ENCODE peak calls at places on chromosome 5, in ten cellular contexts. One of them, this sample, is unnamed. For H3K4me1, the result is how much of the 10 kb centered on the place peaks cover.

GRCh38 chr5:107365355-107366109 is 305.2 kb downstream of the EFNA5 start:
- DNase-seq in CD4-positive, CD25-positive, alpha-beta regulatory T cell: no peak
- DNase-seq in fibroblast of lung: peak
- DNase-seq in neuronal stem cell: no peak
- DNase-seq in suprapubic skin: no peak
- DNase-seq in breast epithelium: no peak
- DNase-seq in heart right ventricle: no peak
- DNase-seq in body of pancreas: no peak
- DNase-seq in GM23248: no peak
- DNase-seq in ovary: no peak
- DNase-seq in this sample: no peak

GRCh38 chr5:40838076-40838475 is 3.1 kb upstream of the RPL37 start:
- DNase-seq in CD4-positive, CD25-positive, alpha-beta regulatory T cell: peak
- DNase-seq in fibroblast of lung: no peak
- DNase-seq in neuronal stem cell: no peak
- DNase-seq in suprapubic skin: no peak
- DNase-seq in breast epithelium: no peak
- DNase-seq in heart right ventricle: no peak
- DNase-seq in body of pancreas: no peak
- DNase-seq in GM23248: no peak
- DNase-seq in ovary: no peak
- DNase-seq in this sample: no peak

GRCh38 chr5:109329296-109330252 is 80.2 kb downstream of the PJA2 start:
- DNase-seq in CD4-positive, CD25-positive, alpha-beta regulatory T cell: no peak
- DNase-seq in fibroblast of lung: peak
- DNase-seq in neuronal stem cell: no peak
- DNase-seq in suprapubic skin: no peak
- DNase-seq in breast epithelium: no peak
- DNase-seq in heart right ventricle: no peak
- DNase-seq in body of pancreas: no peak
- DNase-seq in GM23248: peak
- DNase-seq in ovary: no peak
- DNase-seq in this sample: no peak

GRCh38 chr5:143564417-143564816 is 160.9 kb upstream of the NR3C1 start:
- DNase-seq in CD4-positive, CD25-positive, alpha-beta regulatory T cell: no peak
- DNase-seq in fibroblast of lung: no peak
- DNase-seq in neuronal stem cell: no peak
- DNase-seq in suprapubic skin: no peak
- DNase-seq in breast epithelium: no peak
- DNase-seq in heart right ventricle: no peak
- DNase-seq in body of pancreas: no peak
- DNase-seq in GM23248: no peak
- DNase-seq in ovary: no peak
- DNase-seq in this sample: no peak

GRCh38 chr5:158820891-158821290 is 278.8 kb downstream of the EBF1 start:
- DNase-seq in CD4-positive, CD25-positive, alpha-beta regulatory T cell: no peak
- DNase-seq in fibroblast of lung: no peak
- DNase-seq in neuronal stem cell: no peak
- DNase-seq in suprapubic skin: no peak
- DNase-seq in breast epithelium: no peak
- DNase-seq in heart right ventricle: no peak
- DNase-seq in body of pancreas: no peak
- DNase-seq in GM23248: no peak
- DNase-seq in ovary: no peak
- DNase-seq in this sample: no peak

GRCh38 chr5:37615184-37615583 is 224.7 kb downstream of the GDNF start:
- DNase-seq in CD4-positive, CD25-positive, alpha-beta regulatory T cell: no peak
- DNase-seq in fibroblast of lung: peak
- DNase-seq in neuronal stem cell: no peak
- DNase-seq in suprapubic skin: no peak
- DNase-seq in breast epithelium: no peak
- DNase-seq in heart right ventricle: no peak
- DNase-seq in body of pancreas: no peak
- DNase-seq in GM23248: peak
- DNase-seq in ovary: no peak
- DNase-seq in this sample: no peak

GRCh38 chr5:83430130-83431010 is 41.2 kb upstream of the VCAN start:
- DNase-seq in CD4-positive, CD25-positive, alpha-beta regulatory T cell: peak
- DNase-seq in fibroblast of lung: peak
- DNase-seq in neuronal stem cell: peak
- DNase-seq in suprapubic skin: no peak
- DNase-seq in breast epithelium: no peak
- DNase-seq in heart right ventricle: peak
- DNase-seq in body of pancreas: peak
- DNase-seq in GM23248: peak
- DNase-seq in ovary: no peak
- DNase-seq in this sample: peak

GRCh38 chr5:17216176-17216973 is 1.1 kb upstream of the BASP1 start:
- DNase-seq in CD4-positive, CD25-positive, alpha-beta regulatory T cell: peak
- DNase-seq in fibroblast of lung: peak
- DNase-seq in neuronal stem cell: peak
- DNase-seq in suprapubic skin: peak
- DNase-seq in breast epithelium: peak
- DNase-seq in heart right ventricle: peak
- DNase-seq in body of pancreas: peak
- DNase-seq in GM23248: peak
- DNase-seq in ovary: peak
- DNase-seq in this sample: peak

GRCh38 chr5:57696906-57697590 is 214.4 kb upstream of the ACTBL2 start:
- DNase-seq in CD4-positive, CD25-positive, alpha-beta regulatory T cell: no peak
- DNase-seq in fibroblast of lung: peak
- DNase-seq in neuronal stem cell: no peak
- DNase-seq in suprapubic skin: no peak
- DNase-seq in breast epithelium: no peak
- DNase-seq in heart right ventricle: peak
- DNase-seq in body of pancreas: no peak
- DNase-seq in GM23248: peak
- DNase-seq in ovary: peak
- DNase-seq in this sample: no peak

GRCh38 chr5:65121880-65122436 is 353.2 kb downstream of the CWC27 start:
- DNase-seq in CD4-positive, CD25-positive, alpha-beta regulatory T cell: no peak
- DNase-seq in fibroblast of lung: peak
- DNase-seq in neuronal stem cell: no peak
- DNase-seq in suprapubic skin: no peak
- DNase-seq in breast epithelium: no peak
- DNase-seq in heart right ventricle: no peak
- DNase-seq in body of pancreas: no peak
- DNase-seq in GM23248: peak
- DNase-seq in ovary: no peak
- DNase-seq in this sample: no peak

GRCh38 chr5:44389410-44389879 is at the start of gene FGF10:
- DNase-seq in CD4-positive, CD25-positive, alpha-beta regulatory T cell: no peak
- DNase-seq in fibroblast of lung: peak
- DNase-seq in neuronal stem cell: peak
- DNase-seq in suprapubic skin: peak
- DNase-seq in breast epithelium: no peak
- DNase-seq in heart right ventricle: peak
- DNase-seq in body of pancreas: peak
- DNase-seq in GM23248: peak
- DNase-seq in ovary: peak
- DNase-seq in this sample: no peak

GRCh38 chr5:115542076-115542475 is 2.5 kb downstream of the FEM1C start:
- DNase-seq in CD4-positive, CD25-positive, alpha-beta regulatory T cell: no peak
- DNase-seq in fibroblast of lung: no peak
- DNase-seq in neuronal stem cell: no peak
- DNase-seq in suprapubic skin: no peak
- DNase-seq in breast epithelium: no peak
- DNase-seq in heart right ventricle: no peak
- DNase-seq in body of pancreas: no peak
- DNase-seq in GM23248: peak
- DNase-seq in ovary: no peak
- DNase-seq in this sample: no peak

GRCh38 chr5:132473019-132473531 is 17.5 kb downstream of the IRF1 start:
- DNase-seq in CD4-positive, CD25-positive, alpha-beta regulatory T cell: peak
- DNase-seq in fibroblast of lung: no peak
- DNase-seq in neuronal stem cell: no peak
- DNase-seq in suprapubic skin: no peak
- DNase-seq in breast epithelium: no peak
- DNase-seq in heart right ventricle: no peak
- DNase-seq in body of pancreas: peak
- DNase-seq in GM23248: no peak
- DNase-seq in ovary: no peak
- DNase-seq in this sample: no peak

GRCh38 chr5:80216753-80217596 is 38.9 kb downstream of the SERINC5 start:
- DNase-seq in CD4-positive, CD25-positive, alpha-beta regulatory T cell: no peak
- DNase-seq in fibroblast of lung: peak
- DNase-seq in neuronal stem cell: no peak
- DNase-seq in suprapubic skin: no peak
- DNase-seq in breast epithelium: peak
- DNase-seq in heart right ventricle: peak
- DNase-seq in body of pancreas: peak
- DNase-seq in GM23248: peak
- DNase-seq in ovary: no peak
- DNase-seq in this sample: no peak

GRCh38 chr5:74275204-74275992 is 365.1 kb downstream of the ENC1 start:
- DNase-seq in CD4-positive, CD25-positive, alpha-beta regulatory T cell: no peak
- DNase-seq in fibroblast of lung: peak
- DNase-seq in neuronal stem cell: no peak
- DNase-seq in suprapubic skin: no peak
- DNase-seq in breast epithelium: no peak
- DNase-seq in heart right ventricle: no peak
- DNase-seq in body of pancreas: no peak
- DNase-seq in GM23248: peak
- DNase-seq in ovary: no peak
- DNase-seq in this sample: no peak

GRCh38 chr5:142716963-142717362 is 31.1 kb upstream of the FGF1 start:
- DNase-seq in CD4-positive, CD25-positive, alpha-beta regulatory T cell: no peak
- DNase-seq in fibroblast of lung: peak
- DNase-seq in neuronal stem cell: no peak
- DNase-seq in suprapubic skin: no peak
- DNase-seq in breast epithelium: peak
- DNase-seq in heart right ventricle: peak
- DNase-seq in body of pancreas: peak
- DNase-seq in GM23248: peak
- DNase-seq in ovary: no peak
- DNase-seq in this sample: peak

GRCh38 chr5:63963080-63963735 is 963 bp upstream of the HTR1A start:
- DNase-seq in CD4-positive, CD25-positive, alpha-beta regulatory T cell: no peak
- DNase-seq in fibroblast of lung: peak
- DNase-seq in neuronal stem cell: peak
- DNase-seq in suprapubic skin: no peak
- DNase-seq in breast epithelium: no peak
- DNase-seq in heart right ventricle: peak
- DNase-seq in body of pancreas: peak
- DNase-seq in GM23248: peak
- DNase-seq in ovary: peak
- DNase-seq in this sample: peak

GRCh38 chr5:73780297-73781080 is 154.5 kb downstream of the ARHGEF28 start:
- DNase-seq in CD4-positive, CD25-positive, alpha-beta regulatory T cell: no peak
- DNase-seq in fibroblast of lung: no peak
- DNase-seq in neuronal stem cell: no peak
- DNase-seq in suprapubic skin: no peak
- DNase-seq in breast epithelium: no peak
- DNase-seq in heart right ventricle: peak
- DNase-seq in body of pancreas: no peak
- DNase-seq in GM23248: peak
- DNase-seq in ovary: no peak
- DNase-seq in this sample: no peak

DNA sequence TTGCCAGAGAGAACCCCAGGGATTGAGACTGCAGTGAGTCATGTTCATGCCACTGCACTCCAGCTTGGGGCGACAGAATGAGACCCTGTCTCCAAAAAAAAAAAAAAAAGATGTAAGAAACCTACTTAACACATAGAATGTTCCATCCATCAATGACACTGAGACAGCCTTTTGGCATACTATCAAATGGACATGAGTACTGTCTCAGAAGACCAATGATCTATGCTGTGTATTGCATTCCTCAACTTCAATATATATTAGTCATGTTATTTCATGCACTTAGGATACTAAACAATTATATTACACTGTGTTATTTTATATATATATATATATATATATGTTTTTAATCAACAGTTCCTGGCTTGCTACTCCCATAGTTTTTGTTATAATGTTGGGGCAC is 57.1 kb upstream of the ANKH start:
- DNase-seq in CD4-positive, CD25-positive, alpha-beta regulatory T cell: no peak
- DNase-seq in fibroblast of lung: peak
- DNase-seq in neuronal stem cell: no peak
- DNase-seq in suprapubic skin: no peak
- DNase-seq in breast epithelium: no peak
- DNase-seq in heart right ventricle: no peak
- DNase-seq in body of pancreas: no peak
- DNase-seq in GM23248: no peak
- DNase-seq in ovary: no peak
- DNase-seq in this sample: no peak
- H3K4me1 ChIP-seq in CD4-positive, CD25-positive, alpha-beta regulatory T cell: under half
- H3K4me1 ChIP-seq in fibroblast of lung: under half
- H3K4me1 ChIP-seq in neuronal stem cell: under half
- H3K4me1 ChIP-seq in suprapubic skin: under half
- H3K4me1 ChIP-seq in breast epithelium: under half
- H3K4me1 ChIP-seq in heart right ventricle: under half
- H3K4me1 ChIP-seq in body of pancreas: under half
- H3K4me1 ChIP-seq in GM23248: under half
- H3K4me1 ChIP-seq in ovary: under half
- H3K4me1 ChIP-seq in this sample: under half

GRCh38 chr5:140262839-140263238 is 40.1 kb downstream of the PFDN1 start:
- DNase-seq in CD4-positive, CD25-positive, alpha-beta regulatory T cell: no peak
- DNase-seq in fibroblast of lung: no peak
- DNase-seq in neuronal stem cell: no peak
- DNase-seq in suprapubic skin: no peak
- DNase-seq in breast epithelium: no peak
- DNase-seq in heart right ventricle: no peak
- DNase-seq in body of pancreas: no peak
- DNase-seq in GM23248: no peak
- DNase-seq in ovary: no peak
- DNase-seq in this sample: no peak
- H3K4me1 ChIP-seq in CD4-positive, CD25-positive, alpha-beta regulatory T cell: under half
- H3K4me1 ChIP-seq in fibroblast of lung: under half
- H3K4me1 ChIP-seq in neuronal stem cell: under half
- H3K4me1 ChIP-seq in suprapubic skin: under half
- H3K4me1 ChIP-seq in breast epithelium: under half
- H3K4me1 ChIP-seq in heart right ventricle: under half
- H3K4me1 ChIP-seq in body of pancreas: under half
- H3K4me1 ChIP-seq in GM23248: under half
- H3K4me1 ChIP-seq in ovary: under half
- H3K4me1 ChIP-seq in this sample: half or more

DNA sequence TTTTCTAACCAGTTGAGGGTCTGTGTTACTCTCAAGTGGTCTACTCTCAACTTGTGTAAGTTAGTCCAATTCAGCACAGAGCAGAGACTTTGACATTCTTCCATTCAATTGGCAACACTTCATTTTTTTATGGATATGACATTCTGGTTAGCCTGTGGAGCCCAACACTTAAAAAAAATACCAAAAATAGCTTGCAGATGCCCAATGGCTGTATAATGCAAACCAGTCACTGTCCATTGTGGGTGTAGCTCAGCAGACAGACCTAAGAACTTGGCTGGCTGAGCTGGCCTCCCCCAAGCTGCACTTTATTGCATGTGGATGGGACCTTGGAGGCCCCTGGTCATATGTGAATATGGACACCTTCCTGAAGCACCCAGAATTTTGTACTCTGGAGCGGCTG is 103.2 kb downstream of the DPYSL3 start:
- DNase-seq in CD4-positive, CD25-positive, alpha-beta regulatory T cell: no peak
- DNase-seq in fibroblast of lung: no peak
- DNase-seq in neuronal stem cell: no peak
- DNase-seq in suprapubic skin: no peak
- DNase-seq in breast epithelium: no peak
- DNase-seq in heart right ventricle: no peak
- DNase-seq in body of pancreas: no peak
- DNase-seq in GM23248: peak
- DNase-seq in ovary: no peak
- DNase-seq in this sample: no peak
- H3K4me1 ChIP-seq in CD4-positive, CD25-positive, alpha-beta regulatory T cell: under half
- H3K4me1 ChIP-seq in fibroblast of lung: under half
- H3K4me1 ChIP-seq in neuronal stem cell: under half
- H3K4me1 ChIP-seq in suprapubic skin: under half
- H3K4me1 ChIP-seq in breast epithelium: under half
- H3K4me1 ChIP-seq in heart right ventricle: under half
- H3K4me1 ChIP-seq in body of pancreas: under half
- H3K4me1 ChIP-seq in GM23248: under half
- H3K4me1 ChIP-seq in ovary: under half
- H3K4me1 ChIP-seq in this sample: under half

GRCh38 chr5:135432113-135432512 is 15.0 kb downstream of the DCANP1 start:
- DNase-seq in CD4-positive, CD25-positive, alpha-beta regulatory T cell: no peak
- DNase-seq in fibroblast of lung: no peak
- DNase-seq in neuronal stem cell: no peak
- DNase-seq in suprapubic skin: no peak
- DNase-seq in breast epithelium: no peak
- DNase-seq in heart right ventricle: no peak
- DNase-seq in body of pancreas: no peak
- DNase-seq in GM23248: no peak
- DNase-seq in ovary: no peak
- DNase-seq in this sample: no peak
- H3K4me1 ChIP-seq in CD4-positive, CD25-positive, alpha-beta regulatory T cell: under half
- H3K4me1 ChIP-seq in fibroblast of lung: under half
- H3K4me1 ChIP-seq in neuronal stem cell: under half
- H3K4me1 ChIP-seq in suprapubic skin: under half
- H3K4me1 ChIP-seq in breast epithelium: under half
- H3K4me1 ChIP-seq in heart right ventricle: half or more
- H3K4me1 ChIP-seq in body of pancreas: under half
- H3K4me1 ChIP-seq in GM23248: under half
- H3K4me1 ChIP-seq in ovary: under half
- H3K4me1 ChIP-seq in this sample: under half